ENCODE peak calls at places on chromosomes 5 and 9, in six cellular contexts. S is left cardiac atrium, C is HCEC 1CT, H is ureter, U is cerebellar nuclear complex, L is WERI-Rb-1. R is an unnamed sample.

GRCh38 chr9:129394011-129394919 is 216.2 kb upstream of the IER5L start:
- DNase-seq in S (peak), C (no peak), H (no peak), U (no peak), L (no peak), R (peak)

GRCh38 chr9:124306098-124306735 is 48.5 kb downstream of the NEK6 start:
- DNase-seq in S (no peak), C (peak), H (no peak), U (no peak), L (no peak), R (no peak)

GRCh38 chr5:176736271-176736965 is 73.9 kb upstream of the UNC5A start:
- DNase-seq in S (no peak), C (no peak), H (no peak), U (no peak), L (no peak), R (no peak)

GRCh38 chr5:96931605-96932004 is 4.3 kb upstream of the LNPEP start:
- DNase-seq in S (no peak), C (no peak), H (no peak), U (no peak), L (no peak), R (peak)

GRCh38 chr9:127809562-127810377 is 7.1 kb downstream of the FPGS start:
- DNase-seq in S (peak), C (no peak), H (no peak), U (no peak), L (no peak), R (no peak)

GRCh38 chr9:135888766-135889394 is 18.5 kb downstream of the CAMSAP1 start:
- DNase-seq in S (no peak), C (no peak), H (no peak), U (no peak), L (no peak), R (no peak)

GRCh38 chr9:132372177-132373095 is 17.6 kb upstream of the SETX start:
- DNase-seq in S (peak), C (peak), H (peak), U (no peak), L (peak), R (peak)

GRCh38 chr9:38017149-38017884 is 51.7 kb downstream of the SHB start:
- DNase-seq in S (peak), C (peak), H (no peak), U (no peak), L (no peak), R (peak)